ENCODE peak calls at places on chromosomes 3 and 15, in five cellular contexts. J, S, C, I and U are unnamed samples.

GRCh38 chr3:4999626-5000184 is 20.5 kb downstream of the BHLHE40 start:
- DNase-seq in J (no peak), C (no peak), I (no peak), S (no peak), U (no peak)

GRCh38 chr3:17640466-17640865 is 102.0 kb downstream of the TBC1D5 start:
- DNase-seq in C (no peak), I (no peak), J (no peak), S (no peak), U (no peak)

GRCh38 chr15:69602095-69602494 is 149.5 kb downstream of the RPLP1 start:
- DNase-seq in J (no peak), C (no peak), I (no peak), S (no peak), U (no peak)

GRCh38 chr15:99447497-99448371 is 118.0 kb upstream of the MEF2A start:
- DNase-seq in C (peak), I (no peak), J (no peak), S (no peak), U (no peak)

GRCh38 chr3:177282028-177282655 is 84.9 kb upstream of the TBL1XR1 start:
- DNase-seq in S (no peak), I (no peak), J (no peak), C (no peak), U (no peak)

GRCh38 chr3:29280675-29281264 is at the start of gene RBMS3:
- DNase-seq in I (no peak), J (peak), C (peak), S (peak), U (peak)

GRCh38 chr3:101414121-101414520 is 93.7 kb upstream of the IMPG2 start:
- DNase-seq in C (no peak), J (no peak), S (no peak), I (no peak), U (no peak)

GRCh38 chr15:29331669-29332068 is 62.0 kb upstream of the NSMCE3 start:
- DNase-seq in J (no peak), I (no peak), S (no peak), C (no peak), U (no peak)

GRCh38 chr15:38069001-38069400 is 134.6 kb downstream of the TMCO5A start:
- DNase-seq in C (no peak), I (no peak), S (no peak), J (no peak), U (peak)

GRCh38 chr3:47128110-47128509 is 35.8 kb downstream of the SETD2 start:
- DNase-seq in S (no peak), J (no peak), C (no peak), I (no peak), U (no peak)

GRCh38 chr15:73988075-73988969 is 3.8 kb downstream of the STOML1 start:
- DNase-seq in S (no peak), C (peak), J (no peak), I (no peak), U (no peak)

GRCh38 chr3:12588674-12589054 is 31.8 kb downstream of the MKRN2 start:
- DNase-seq in J (no peak), C (no peak), S (no peak), I (no peak), U (no peak)

GRCh38 chr3:156682963-156683362 is 8.6 kb downstream of the TIPARP start:
- DNase-seq in S (no peak), J (no peak), C (no peak), I (no peak), U (no peak)

GRCh38 chr3:40035177-40035576 is 225.8 kb downstream of the MYRIP start:
- DNase-seq in I (no peak), J (no peak), C (no peak), S (no peak), U (no peak)

GRCh38 chr3:28906561-28907310 is 374.1 kb upstream of the RBMS3 start:
- DNase-seq in C (no peak), S (no peak), J (no peak), I (no peak), U (no peak)

GRCh38 chr15:70084461-70084860 is 13.3 kb downstream of the TLE3 start:
- DNase-seq in J (no peak), S (no peak), C (no peak), I (no peak), U (no peak)

GRCh38 chr3:36525115-36525711 is 144.9 kb downstream of the STAC start:
- DNase-seq in S (no peak), C (no peak), I (no peak), J (no peak), U (no peak)

GRCh38 chr3:53885239-53885638 is 3.3 kb upstream of the ACTR8 start:
- DNase-seq in J (no peak), S (no peak), C (no peak), I (no peak), U (no peak)

GRCh38 chr3:129399895-129400357 is 28.5 kb downstream of the EFCAB12 start:
- DNase-seq in C (peak), J (no peak), S (no peak), I (no peak), U (no peak)

GRCh38 chr3:10546887-10547286 is 41.5 kb upstream of the ATP2B2 start:
- DNase-seq in I (no peak), C (no peak), S (no peak), J (no peak), U (no peak)

GRCh38 chr3:195909294-195909644 is 918 bp upstream of the TNK2 start:
- DNase-seq in J (no peak), S (no peak), C (peak), I (no peak), U (no peak)

GRCh38 chr3:35383719-35384555 is 255.4 kb upstream of the ARPP21 start:
- DNase-seq in J (no peak), C (no peak), S (no peak), I (no peak), U (no peak)

GRCh38 chr3:176906046-176906905 is 291.0 kb downstream of the TBL1XR1 start:
- DNase-seq in I (peak), J (no peak), C (no peak), S (no peak), U (no peak)

DNA sequence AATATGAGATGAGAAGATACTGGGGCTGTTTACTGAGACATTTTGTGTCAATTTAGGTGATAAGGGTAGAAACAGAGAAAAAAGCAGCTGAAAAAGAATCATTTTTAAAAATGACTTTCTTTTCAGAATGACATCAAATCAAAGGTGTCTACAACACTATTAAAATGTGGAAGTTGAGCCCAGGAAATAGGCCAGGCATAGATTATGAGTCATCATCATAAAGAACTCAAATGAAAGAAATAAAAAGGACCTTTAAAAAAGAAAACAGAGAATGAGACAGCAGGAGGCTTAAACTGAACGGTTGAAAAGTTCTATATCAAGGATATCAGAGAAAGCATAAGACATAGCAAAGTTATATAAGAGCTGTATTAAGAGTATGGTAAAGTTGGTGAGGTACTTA is 442.5 kb downstream of the CNTN6 start:
- DNase-seq in S (no peak), C (no peak), J (no peak), I (no peak), U (no peak)
- H3K4me3 ChIP-seq in S (no peak), C (no peak), J (no peak), I (no peak), U (no peak)

GRCh38 chr3:127597020-127597771 is 1.0 kb upstream of the MCM2 start:
- DNase-seq in I (no peak), J (no peak), C (no peak), S (no peak), U (no peak)
- H3K4me3 ChIP-seq in I (no peak), J (peak), C (no peak), S (peak), U (peak)

DNA sequence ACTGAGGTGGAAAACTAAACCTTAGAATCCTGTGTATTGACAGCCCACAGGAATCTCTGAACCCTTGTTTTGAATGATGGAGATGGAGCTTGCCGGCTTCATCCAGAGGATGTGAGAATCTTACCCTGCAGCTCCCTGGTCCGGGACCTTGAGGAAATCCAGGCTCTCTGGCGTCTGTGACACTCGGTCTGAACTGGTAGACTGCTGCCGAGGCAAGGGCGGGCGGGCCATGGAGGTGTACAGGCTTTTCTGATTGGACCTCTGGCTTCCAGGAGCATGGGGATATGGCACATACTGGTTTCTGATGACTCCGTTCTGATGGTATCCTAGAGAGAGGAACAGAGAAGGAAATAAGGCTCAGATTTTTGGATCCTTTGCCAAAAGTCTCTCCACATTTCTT is 48.5 kb downstream of the CCNB2 start:
- DNase-seq in I (no peak), J (no peak), S (no peak), C (no peak), U (no peak)
- H3K4me3 ChIP-seq in I (no peak), J (no peak), S (no peak), C (no peak), U (no peak)

DNA sequence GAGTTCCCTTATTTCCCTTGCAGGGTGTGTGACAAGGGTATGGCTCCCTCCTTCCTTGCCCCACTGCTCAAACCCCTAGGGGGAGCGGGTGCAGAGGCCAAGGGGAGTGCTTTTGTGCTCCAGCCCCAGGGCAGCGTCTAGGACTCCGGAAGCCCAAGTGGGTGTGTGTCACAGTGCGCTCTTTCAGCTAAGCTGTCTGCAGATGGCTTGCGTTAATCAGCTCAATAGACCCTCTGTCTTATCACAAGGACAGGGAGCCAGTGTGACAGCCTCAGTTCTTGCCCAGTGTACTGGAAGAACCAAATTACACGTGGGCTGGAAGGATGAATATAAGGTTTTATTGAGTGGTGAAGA is 523.5 kb upstream of the LMCD1 start:
- DNase-seq in I (no peak), J (no peak), S (peak), C (peak), U (no peak)
- H3K4me3 ChIP-seq in I (no peak), J (no peak), S (peak), C (no peak), U (no peak)

DNA sequence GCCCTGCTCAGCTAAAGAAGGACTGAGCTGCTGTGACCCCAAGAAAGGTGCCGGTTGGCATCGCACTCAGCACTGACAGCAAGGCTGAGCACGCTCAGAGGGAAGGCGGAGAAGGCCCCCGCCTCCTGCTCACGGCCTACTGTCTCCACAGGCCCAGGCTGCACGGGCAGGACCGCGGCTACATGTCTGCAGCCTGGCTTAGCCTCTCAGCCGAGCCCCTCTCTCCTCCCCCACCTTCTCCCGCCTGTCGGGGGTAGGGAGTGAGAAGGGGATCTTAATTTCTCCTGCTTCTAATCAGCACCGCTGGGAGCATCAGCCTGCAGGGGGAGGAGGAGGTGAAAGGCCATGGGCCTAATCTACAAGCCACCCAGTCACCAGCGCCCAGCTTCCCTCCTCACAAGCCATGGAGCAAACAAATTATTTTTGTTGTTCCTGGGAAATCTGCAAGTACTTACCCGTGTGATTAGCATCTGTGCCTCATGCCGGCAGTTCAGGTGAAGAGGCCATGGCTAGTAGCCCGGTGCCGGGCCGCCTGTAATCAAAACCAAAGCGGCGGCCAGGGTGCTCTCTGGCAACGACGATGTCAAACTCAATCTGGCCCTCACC is 68.1 kb downstream of the EPHB3 start:
- DNase-seq in S (no peak), I (no peak), J (no peak), C (no peak), U (no peak)
- H3K4me3 ChIP-seq in S (no peak), I (no peak), J (no peak), C (no peak), U (no peak)

GRCh38 chr3:184335661-184336483 is 1.5 kb upstream of the FAM131A start:
- DNase-seq in I (peak), C (peak), S (peak), J (peak), U (peak)

GRCh38 chr3:184336484-184337230 is 743 bp upstream of the FAM131A start:
- DNase-seq in I (peak), C (no peak), S (no peak), J (no peak), U (no peak)

GRCh38 chr3:184333700-184334099 is 3.7 kb upstream of the FAM131A start:
- DNase-seq in S (no peak), C (no peak), I (no peak), J (no peak), U (no peak)

GRCh38 chr3:184334470-184335158 is 2.8 kb upstream of the FAM131A start:
- DNase-seq in J (peak), S (no peak), I (no peak), C (peak), U (no peak)

GRCh38 chr3:184335291-184335660 is 2.1 kb upstream of the FAM131A start:
- DNase-seq in C (no peak), J (no peak), S (no peak), I (no peak), U (no peak)
- H3K4me3 ChIP-seq in C (peak), J (peak), S (peak), I (peak), U (peak)

GRCh38 chr3:51974277-51974962 is 444 bp upstream of the ABHD14A start:
- DNase-seq in I (no peak), J (peak), S (no peak), C (peak), U (no peak)

GRCh38 chr3:51977449-51978142 is 2.7 kb downstream of the ABHD14A start:
- DNase-seq in I (no peak), J (no peak), S (no peak), C (no peak), U (no peak)

GRCh38 chr3:51974963-51975856 is at the start of gene ABHD14A:
- DNase-seq in C (peak), J (peak), S (peak), I (peak), U (peak)

GRCh38 chr3:51978143-51978502 is 3.3 kb downstream of the ABHD14A start:
- DNase-seq in I (no peak), J (no peak), S (no peak), C (no peak), U (no peak)

GRCh38 chr3:51975857-51976549 is 1.1 kb downstream of the ABHD14A start:
- DNase-seq in I (peak), C (peak), J (peak), S (peak), U (peak)
- H3K4me3 ChIP-seq in I (no peak), C (peak), J (peak), S (peak), U (peak)

GRCh38 chr3:73484656-73485248 is 140.0 kb downstream of the PDZRN3 start:
- DNase-seq in I (no peak), S (no peak), C (no peak), J (no peak), U (peak)
- H3K4me3 ChIP-seq in I (no peak), S (no peak), C (no peak), J (no peak), U (no peak)

GRCh38 chr15:78073026-78073425 is 4.5 kb downstream of the TBC1D2B start:
- DNase-seq in I (no peak), S (no peak), J (no peak), C (no peak), U (no peak)

GRCh38 chr15:78070049-78070698 is 7.3 kb downstream of the TBC1D2B start:
- DNase-seq in J (no peak), C (no peak), S (no peak), I (no peak), U (no peak)

GRCh38 chr15:78071378-78071777 is 6.1 kb downstream of the TBC1D2B start:
- DNase-seq in J (no peak), C (no peak), S (no peak), I (no peak), U (no peak)

GRCh38 chr15:78069630-78070029 is 7.9 kb downstream of the TBC1D2B start:
- DNase-seq in C (no peak), I (no peak), J (no peak), S (no peak), U (no peak)

DNA sequence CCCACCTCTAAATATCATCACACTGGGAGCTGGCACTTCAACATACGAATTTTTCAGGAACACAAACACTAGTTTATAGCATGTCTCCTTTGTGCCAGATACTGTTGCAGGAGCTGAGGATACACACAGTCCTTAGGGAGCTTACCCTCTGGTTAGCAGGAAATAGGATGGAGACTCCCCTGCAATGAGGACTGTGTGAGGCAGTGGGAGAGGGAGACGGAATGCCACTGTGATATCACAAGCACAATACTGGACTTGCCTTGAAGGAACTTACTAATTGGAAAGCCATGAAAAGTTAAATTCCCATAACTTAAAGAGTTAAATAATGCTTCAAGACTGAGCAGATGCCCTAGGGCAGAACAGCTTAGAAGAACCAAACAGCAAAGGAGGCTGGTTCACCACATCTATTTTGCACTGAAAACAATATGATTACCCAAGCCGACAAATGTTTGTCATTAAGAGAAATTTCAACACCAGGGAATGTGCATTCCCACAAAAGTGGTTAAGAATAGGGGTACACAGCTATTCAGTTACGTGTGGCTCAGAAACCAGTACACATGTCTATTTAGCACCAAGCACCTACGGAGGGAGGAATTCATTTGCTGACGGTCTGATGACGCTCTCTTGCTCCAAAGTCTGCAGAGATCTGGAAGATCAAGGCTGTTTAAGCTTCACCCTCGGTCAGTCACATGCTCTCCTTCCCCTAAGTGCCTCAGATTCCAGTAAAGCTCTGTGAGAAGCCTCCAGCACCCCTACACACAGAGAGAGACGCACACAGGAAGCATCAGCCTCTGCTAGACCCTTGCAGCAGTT is 5.2 kb downstream of the TBC1D2B start:
- DNase-seq in S (no peak), I (peak), J (no peak), C (no peak), U (no peak)
- H3K4me3 ChIP-seq in S (peak), I (no peak), J (peak), C (no peak), U (no peak)

GRCh38 chr3:125587039-125587664 is 8.1 kb downstream of the OSBPL11 start:
- DNase-seq in C (no peak), I (no peak), S (no peak), J (no peak), U (no peak)

GRCh38 chr3:125591116-125591755 is 4.1 kb downstream of the OSBPL11 start:
- DNase-seq in S (no peak), J (no peak), C (no peak), I (no peak), U (no peak)

GRCh38 chr3:125593991-125594574 is 1.2 kb downstream of the OSBPL11 start:
- DNase-seq in S (no peak), C (no peak), I (no peak), J (no peak), U (no peak)

GRCh38 chr3:125585595-125586223 is 9.6 kb downstream of the OSBPL11 start:
- DNase-seq in C (no peak), I (peak), S (peak), J (peak), U (no peak)

GRCh38 chr3:125589743-125590142 is 5.6 kb downstream of the OSBPL11 start:
- DNase-seq in I (no peak), C (no peak), S (no peak), J (no peak), U (peak)
- H3K4me3 ChIP-seq in I (no peak), C (no peak), S (no peak), J (peak), U (no peak)